ENCODE peak calls at places on chromosomes 5 and 9, in four cellular contexts. G is activated CD8-positive, alpha-beta memory T cell treated with anti-CD3 and anti-CD28 coated beads for 24 hours; Q is foreskin fibroblast; A is M059J. D is an unnamed sample.

GRCh38 chr5:96909435-96909834 is 26.4 kb upstream of the LNPEP start:
- DNase-seq in G (no peak), Q (no peak), A (no peak), D (no peak)

GRCh38 chr5:79396265-79396664 is 117.7 kb downstream of the HOMER1 start:
- DNase-seq in G (no peak), Q (peak), A (peak), D (no peak)

GRCh38 chr5:159456722-159457462 is 126.6 kb upstream of the IL12B start:
- DNase-seq in G (peak), Q (no peak), A (peak), D (no peak)

GRCh38 chr9:93143830-93144530 is 9.9 kb upstream of the NINJ1 start:
- DNase-seq in G (peak), Q (no peak), A (peak), D (no peak)

GRCh38 chr9:77291714-77292113 is 114.4 kb downstream of the VPS13A start:
- DNase-seq in G (no peak), Q (peak), A (peak), D (no peak)

GRCh38 chr5:8102714-8103113 is 233.8 kb downstream of the MTRR start:
- DNase-seq in G (no peak), Q (no peak), A (no peak), D (no peak)

GRCh38 chr5:141778211-141778610 is 96.2 kb upstream of the ARAP3 start:
- DNase-seq in G (no peak), Q (no peak), A (peak), D (no peak)

GRCh38 chr5:9835121-9835770 is 205.1 kb upstream of the TAS2R1 start:
- DNase-seq in G (no peak), Q (no peak), A (peak), D (peak)

GRCh38 chr5:132064140-132064539 is 3.7 kb downstream of the IL3 start:
- DNase-seq in G (peak), Q (no peak), A (no peak), D (no peak)

GRCh38 chr5:83048277-83048676 is 28.9 kb downstream of the TMEM167A start:
- DNase-seq in G (no peak), Q (no peak), A (no peak), D (no peak)

GRCh38 chr9:106622148-106622547 is 240.8 kb upstream of the ZNF462 start:
- DNase-seq in G (no peak), Q (no peak), A (no peak), D (peak)

GRCh38 chr9:89814340-89815040 is 209.7 kb downstream of the GADD45G start:
- DNase-seq in G (peak), Q (no peak), A (peak), D (peak)

GRCh38 chr5:185095-186070 is 5.9 kb upstream of the LRRC14B start:
- DNase-seq in G (no peak), Q (no peak), A (no peak), D (no peak)

GRCh38 chr5:133995903-133996563 is 8.7 kb downstream of the VDAC1 start:
- DNase-seq in G (no peak), Q (no peak), A (no peak), D (no peak)

GRCh38 chr5:111626473-111627166 is 114.3 kb upstream of the STARD4 start:
- DNase-seq in G (no peak), Q (no peak), A (peak), D (no peak)

GRCh38 chr5:74684900-74685851 is at the start of gene HEXB:
- DNase-seq in G (peak), Q (peak), A (peak), D (peak)

GRCh38 chr9:129171993-129172751 is 5.9 kb downstream of the IER5L start:
- DNase-seq in G (no peak), Q (no peak), A (no peak), D (no peak)

GRCh38 chr9:129671519-129671918 is 6.1 kb downstream of the PRRX2 start:
- DNase-seq in G (no peak), Q (no peak), A (no peak), D (no peak)

GRCh38 chr5:125583291-125583690 is 836.9 kb upstream of the ZNF608 start:
- DNase-seq in G (no peak), Q (no peak), A (no peak), D (no peak)

GRCh38 chr9:114655689-114656088 is 1.9 kb downstream of the TEX53 start:
- DNase-seq in G (no peak), Q (peak), A (no peak), D (no peak)

GRCh38 chr9:14021871-14022525 is 291.9 kb downstream of the NFIB start:
- DNase-seq in G (no peak), Q (no peak), A (peak), D (no peak)

GRCh38 chr9:6007770-6008168 is 7.7 kb downstream of the RANBP6 start:
- DNase-seq in G (no peak), Q (peak), A (peak), D (peak)

GRCh38 chr5:53425598-53426516 is 54.6 kb upstream of the FST start:
- DNase-seq in G (no peak), Q (no peak), A (peak), D (no peak)

GRCh38 chr5:142280066-142281011 is 44.5 kb downstream of the SPRY4 start:
- DNase-seq in G (no peak), Q (no peak), A (peak), D (no peak)

GRCh38 chr9:101727621-101728524 is 10.6 kb downstream of the GRIN3A start:
- DNase-seq in G (no peak), Q (no peak), A (peak), D (peak)

GRCh38 chr9:104798209-104798995 is 34.5 kb downstream of the NIPSNAP3B start:
- DNase-seq in G (no peak), Q (no peak), A (no peak), D (no peak)

GRCh38 chr5:23466401-23466886 is 41.0 kb upstream of the PRDM9 start:
- DNase-seq in G (no peak), Q (no peak), A (peak), D (no peak)

GRCh38 chr5:142356318-142356715 is 31.5 kb upstream of the SPRY4 start:
- DNase-seq in G (no peak), Q (peak), A (no peak), D (no peak)

GRCh38 chr5:61301345-61301744 is 30.7 kb upstream of the ZSWIM6 start:
- DNase-seq in G (no peak), Q (peak), A (peak), D (no peak)

GRCh38 chr5:157459715-157460599 is at the start of gene NIPAL4:
- DNase-seq in G (peak), Q (no peak), A (peak), D (no peak)

GRCh38 chr5:174723979-174724483 is 351 bp upstream of the MSX2 start:
- DNase-seq in G (no peak), Q (no peak), A (no peak), D (no peak)

GRCh38 chr5:176530406-176530982 is 6.7 kb downstream of the RNF44 start:
- DNase-seq in G (no peak), Q (no peak), A (no peak), D (no peak)

GRCh38 chr5:42812620-42813019 is 928 bp upstream of the SELENOP start:
- DNase-seq in G (no peak), Q (no peak), A (no peak), D (no peak)

GRCh38 chr5:157819502-157820125 is 39.3 kb downstream of the CLINT1 start:
- DNase-seq in G (no peak), Q (no peak), A (no peak), D (no peak)

D was measured in NCI-H774.